ENCODE peak calls at places on chromosomes 13 and 19, in six cellular contexts. T, H, R, M, U and N are unnamed samples.

GRCh38 chr13:46630419-46631183 is 77.6 kb downstream of the LRCH1 start:
- DNase-seq in T (no peak), M (no peak), R (peak), U (no peak), H (no peak), N (no peak)

GRCh38 chr13:41284512-41285288 is 21.3 kb upstream of the MTRF1 start:
- DNase-seq in U (no peak), R (peak), M (no peak), T (no peak), H (no peak), N (no peak)

GRCh38 chr19:35936738-35937268 is 629 bp downstream of the LRFN3 start:
- DNase-seq in U (no peak), M (no peak), R (no peak), H (no peak), T (no peak), N (no peak)

GRCh38 chr19:42468273-42468796 is 25.6 kb upstream of the CXCL17 start:
- DNase-seq in T (no peak), H (no peak), U (no peak), R (peak), M (no peak), N (no peak)

GRCh38 chr19:3245050-3245449 is 20.6 kb downstream of the CELF5 start:
- DNase-seq in T (no peak), R (no peak), H (no peak), U (no peak), M (no peak), N (no peak)

GRCh38 chr13:29578300-29579048 is 17.0 kb downstream of the SLC7A1 start:
- DNase-seq in H (no peak), R (no peak), T (no peak), M (no peak), U (no peak), N (no peak)

GRCh38 chr19:35895911-35896642 is 4.3 kb downstream of the NFKBID start:
- DNase-seq in T (no peak), R (no peak), U (no peak), M (no peak), H (no peak), N (no peak)

GRCh38 chr19:41785653-41786052 is 10.7 kb upstream of the CEACAM3 start:
- DNase-seq in T (peak), M (peak), H (peak), R (peak), U (peak), N (no peak)

GRCh38 chr13:34467450-34468083 is 474.5 kb upstream of the NBEA start:
- DNase-seq in R (no peak), H (no peak), T (no peak), M (no peak), U (no peak), N (no peak)

GRCh38 chr19:10271543-10272086 is 695 bp downstream of the ICAM1 start:
- DNase-seq in R (peak), H (no peak), M (no peak), T (no peak), U (no peak), N (no peak)

GRCh38 chr13:30934381-30934780 is 1.9 kb downstream of the TEX26 start:
- DNase-seq in M (no peak), U (no peak), T (no peak), H (no peak), R (peak), N (no peak)

GRCh38 chr19:42052241-42052863 is 17.7 kb downstream of the GRIK5 start:
- DNase-seq in H (no peak), R (peak), M (no peak), U (no peak), T (no peak), N (no peak)

GRCh38 chr19:2888739-2889224 is 11.9 kb upstream of the ZNF57 start:
- DNase-seq in R (no peak), U (no peak), T (peak), H (peak), M (no peak), N (no peak)

GRCh38 chr19:53424968-53425597 is 6.7 kb upstream of the ZNF761 start:
- DNase-seq in U (peak), M (peak), H (peak), T (peak), R (peak), N (no peak)

GRCh38 chr19:41921280-41922219 is 6.7 kb downstream of the ERFL start:
- DNase-seq in T (no peak), H (no peak), M (no peak), R (no peak), U (no peak), N (no peak)

GRCh38 chr19:2043269-2043641 is 7.8 kb downstream of the MKNK2 start:
- DNase-seq in R (no peak), H (no peak), U (no peak), T (peak), M (no peak), N (no peak)

GRCh38 chr13:112446867-112447266 is 70.7 kb downstream of the SPACA7 start:
- DNase-seq in H (no peak), T (no peak), M (no peak), R (no peak), U (no peak), N (no peak)

GRCh38 chr13:62320129-62320724 is 904.6 kb upstream of the PCDH20 start:
- DNase-seq in R (peak), U (no peak), H (no peak), T (no peak), M (no peak), N (no peak)